ENCODE peak calls at places on chromosomes 16 and 17, in four cellular contexts. T, F, A and P are unnamed samples.

GRCh38 chr16:17532338-17532995 is 61.7 kb upstream of the XYLT1 start:
- DNase-seq in T (no peak), A (no peak), F (no peak), P (no peak)

GRCh38 chr17:73560661-73561060 is 83.6 kb downstream of the SDK2 start:
- DNase-seq in A (no peak), T (peak), F (no peak), P (no peak)

GRCh38 chr17:75240394-75241142 is 20.8 kb downstream of the GGA3 start:
- DNase-seq in A (peak), T (peak), F (no peak), P (peak)

GRCh38 chr17:73182616-73183310 is 10.1 kb upstream of the COG1 start:
- DNase-seq in A (no peak), F (no peak), T (no peak), P (no peak)

GRCh38 chr17:16980813-16981731 is 9.2 kb upstream of the TNFRSF13B start:
- DNase-seq in F (no peak), T (no peak), A (no peak), P (no peak)

GRCh38 chr17:17151962-17152361 is 54.2 kb downstream of the PLD6 start:
- DNase-seq in A (no peak), T (peak), F (no peak), P (no peak)

GRCh38 chr17:40510328-40510648 is 8.9 kb upstream of the TNS4 start:
- DNase-seq in T (peak), A (no peak), F (no peak), P (no peak)

GRCh38 chr17:28760987-28761562 is 17.3 kb downstream of the TRAF4 start:
- DNase-seq in F (no peak), A (peak), T (no peak), P (peak)

GRCh38 chr17:33200587-33200986 is 92.5 kb downstream of the ASIC2 start:
- DNase-seq in A (no peak), F (no peak), T (peak), P (no peak)

GRCh38 chr16:68369697-68370096 is 58.9 kb downstream of the PRMT7 start:
- DNase-seq in T (no peak), F (no peak), A (no peak), P (peak)

GRCh38 chr17:42783062-42783777 is 2.8 kb downstream of the WNK4 start:
- DNase-seq in A (no peak), F (no peak), T (peak), P (no peak)

GRCh38 chr16:35185366-35186044 is 1726.1 kb downstream of the TP53TG3F start:
- DNase-seq in F (no peak), A (no peak), T (no peak), P (no peak)

GRCh38 chr17:28227278-28228108 is 91.5 kb upstream of the TMEM97 start:
- DNase-seq in F (no peak), T (peak), A (peak), P (peak)

GRCh38 chr16:30805056-30805369 is 18.0 kb upstream of the ZNF629 start:
- DNase-seq in T (peak), F (no peak), A (no peak), P (no peak)

GRCh38 chr17:3972281-3972731 is 8.1 kb upstream of the ATP2A3 start:
- DNase-seq in A (peak), F (no peak), T (no peak), P (no peak)

GRCh38 chr16:86580063-86580797 is 1.9 kb downstream of the FOXL1 start:
- DNase-seq in T (no peak), A (no peak), F (no peak), P (no peak)